ENCODE peak calls at places on chromosomes 4 and X, in seven cellular contexts. E is RWPE2, K is lower lobe of right lung, M is progenitor cell of endocrine pancreas, T is GM23338, V is GM12865, Z is cardiac muscle cell. A is an unnamed sample.

GRCh38 chr4:66373268-66373667 is 703.0 kb upstream of the EPHA5 start:
- DNase-seq in E (no peak), K (no peak), M (no peak), T (no peak), V (no peak), Z (no peak), A (no peak)

GRCh38 chrX:153592966-153593688 is 5.8 kb downstream of the CCNQ start:
- DNase-seq in E (peak; percentile 1), K (peak; percentile 27), M (no peak), T (no peak), V (no peak), Z (no peak), A (no peak)

GRCh38 chr4:10163296-10163695 is 46.7 kb upstream of the WDR1 start:
- DNase-seq in E (no peak), K (no peak), M (no peak), T (no peak), V (no peak), Z (no peak), A (no peak)

GRCh38 chr4:17276821-17277220 is 235.1 kb downstream of the QDPR start:
- DNase-seq in E (no peak), K (no peak), M (no peak), T (no peak), V (no peak), Z (no peak), A (no peak)

GRCh38 chr4:100166297-100167034 is 23.8 kb downstream of the DDIT4L start:
- DNase-seq in E (no peak), K (no peak), M (no peak), T (no peak), V (no peak), Z (no peak), A (no peak)

GRCh38 chrX:19912-20571 is 261.1 kb upstream of the PLCXD1 start:
- DNase-seq in E (peak; percentile 22), K (no peak), M (no peak), T (peak; percentile 33), V (peak; percentile 1), Z (no peak), A (no peak)

GRCh38 chrX:118698516-118699247 is 28.7 kb upstream of the IL13RA1 start:
- DNase-seq in E (no peak), K (no peak), M (no peak), T (no peak), V (no peak), Z (no peak), A (no peak)

GRCh38 chr4:7034262-7035081 is 8.7 kb upstream of the TADA2B start:
- DNase-seq in E (no peak), K (peak; percentile 75), M (peak; percentile 34), T (peak; percentile 46), V (no peak), Z (no peak), A (no peak)

DNA sequence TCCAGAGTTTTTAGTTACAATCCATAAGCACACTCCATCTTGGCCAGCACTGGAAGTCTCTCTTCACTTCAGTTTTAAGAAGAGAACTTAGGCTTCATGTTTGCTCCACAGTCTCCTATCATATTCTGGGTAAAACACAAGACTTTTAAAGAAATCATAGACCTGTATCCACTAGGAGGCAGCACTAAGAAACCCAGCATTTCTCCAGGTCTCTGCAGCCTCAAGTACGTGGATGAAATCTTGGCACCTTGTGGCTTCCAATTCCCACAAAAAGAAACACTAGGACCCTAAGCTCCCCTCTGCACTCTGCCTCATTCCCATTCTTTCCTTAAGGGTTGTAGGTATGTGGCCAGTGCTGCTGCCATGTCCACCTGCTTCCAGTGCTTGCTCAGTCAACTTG is 367.3 kb upstream of the CASK start:
- DNase-seq in E (no peak), K (no peak), M (no peak), T (peak; percentile 40), V (peak; percentile 9), Z (no peak), A (no peak)
- TF ChIP-seq CTCF in E (no peak), K (no peak), M (no peak), T (peak; percentile 48), V (peak; percentile 19), Z (no peak), A (no peak)

GRCh38 chr4:99159699-99160098 is 15.6 kb upstream of the ADH4 start:
- DNase-seq in E (no peak), K (no peak), M (no peak), T (no peak), V (no peak), Z (no peak), A (no peak)
- TF ChIP-seq CTCF in E (peak; percentile 42), K (no peak), M (no peak), T (peak; percentile 19), V (no peak), Z (no peak), A (no peak)

GRCh38 chr4:3859571-3859970 is 93.4 kb downstream of the ADRA2C start:
- DNase-seq in E (no peak), K (peak; percentile 37), M (no peak), T (no peak), V (no peak), Z (no peak), A (no peak)

GRCh38 chr4:3857316-3857926 is 91.2 kb downstream of the ADRA2C start:
- DNase-seq in E (no peak), K (no peak), M (no peak), T (no peak), V (no peak), Z (no peak), A (no peak)

GRCh38 chr4:3856604-3857204 is 90.5 kb downstream of the ADRA2C start:
- DNase-seq in E (no peak), K (no peak), M (no peak), T (no peak), V (no peak), Z (no peak), A (no peak)

GRCh38 chr4:3858765-3859388 is 92.7 kb downstream of the ADRA2C start:
- DNase-seq in E (no peak), K (peak; percentile 17), M (no peak), T (no peak), V (no peak), Z (no peak), A (no peak)

GRCh38 chr4:3858046-3858730 is 92.0 kb downstream of the ADRA2C start:
- DNase-seq in E (no peak), K (peak; percentile 25), M (no peak), T (peak; percentile 57), V (no peak), Z (no peak), A (no peak)
- TF ChIP-seq CTCF in E (no peak), K (no peak), M (no peak), T (no peak), V (no peak), Z (no peak), A (no peak)

DNA sequence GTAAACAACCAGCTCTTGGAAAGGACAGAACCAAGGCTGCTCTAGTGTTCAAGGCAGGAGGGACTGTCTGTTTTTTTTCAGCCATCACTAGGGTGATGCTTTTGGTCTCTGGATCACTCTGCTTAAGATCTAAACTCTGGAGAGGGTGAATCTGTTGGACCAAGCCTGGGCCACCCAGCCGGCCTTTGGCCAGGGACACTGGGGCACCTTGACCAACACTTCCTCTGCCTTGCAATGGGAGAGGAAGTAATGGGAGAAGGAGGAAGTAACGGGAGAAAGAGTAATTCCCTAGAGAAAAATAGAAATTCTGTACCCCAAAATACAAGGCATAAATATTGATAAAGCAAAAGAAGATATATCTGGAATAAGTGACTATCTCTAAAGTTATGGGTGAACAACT is 12.9 kb downstream of the CHRNA9 start:
- DNase-seq in E (no peak), K (no peak), M (no peak), T (no peak), V (no peak), Z (no peak), A (no peak)
- TF ChIP-seq CTCF in E (no peak), K (no peak), M (no peak), T (no peak), V (no peak), Z (no peak), A (no peak)

GRCh38 chrX:47563801-47564315 is 2.9 kb downstream of the ARAF start:
- DNase-seq in E (no peak), K (no peak), M (no peak), T (no peak), V (no peak), Z (no peak), A (no peak)

GRCh38 chrX:47561653-47562151 is 697 bp downstream of the ARAF start:
- DNase-seq in E (no peak), K (no peak), M (no peak), T (no peak), V (no peak), Z (no peak), A (no peak)

GRCh38 chrX:47566841-47567240 is 5.8 kb downstream of the ARAF start:
- DNase-seq in E (no peak), K (no peak), M (no peak), T (no peak), V (peak; percentile 72), Z (no peak), A (no peak)

GRCh38 chrX:47562615-47563243 is 1.7 kb downstream of the ARAF start:
- DNase-seq in E (no peak), K (no peak), M (no peak), T (peak; percentile 27), V (peak; percentile 56), Z (peak; percentile 12), A (no peak)

GRCh38 chrX:47564438-47565085 is 3.6 kb downstream of the ARAF start:
- DNase-seq in E (no peak), K (no peak), M (no peak), T (no peak), V (peak; percentile 64), Z (no peak), A (no peak)
- TF ChIP-seq CTCF in E (no peak), K (no peak), M (no peak), T (no peak), V (no peak), Z (no peak), A (no peak)